ENCODE peak calls at places on chromosomes 16 and 17, in eight cellular contexts. R, V, P, N, D, J, I and X are unnamed samples.

GRCh38 chr16:8567355-8568230 is 22.7 kb downstream of the TMEM114 start:
- DNase-seq in R (peak), V (peak), P (peak), N (peak), D (peak), J (peak), I (peak), X (peak)

GRCh38 chr16:10965440-10966039 is 21.2 kb downstream of the CLEC16A start:
- DNase-seq in R (peak), V (no peak), P (no peak), N (no peak), D (no peak), J (no peak), I (no peak), X (no peak)

GRCh38 chr17:78343433-78344201 is 16.3 kb downstream of the SOCS3 start:
- DNase-seq in R (no peak), V (peak), P (peak), N (peak), D (no peak), J (no peak), I (no peak), X (no peak)

GRCh38 chr17:34382586-34383224 is 19.7 kb upstream of the CCL1 start:
- DNase-seq in R (no peak), V (peak), P (no peak), N (no peak), D (no peak), J (no peak), I (no peak), X (no peak)

GRCh38 chr17:77507116-77507885 is 366.5 kb downstream of the SEC14L1 start:
- DNase-seq in R (no peak), V (peak), P (no peak), N (no peak), D (no peak), J (no peak), I (no peak), X (no peak)

GRCh38 chr17:17349724-17350106 is 46.5 kb downstream of the NT5M start:
- DNase-seq in R (no peak), V (no peak), P (no peak), N (no peak), D (no peak), J (no peak), I (peak), X (peak)

GRCh38 chr17:28968269-28968913 is 17.1 kb upstream of the PHF12 start:
- DNase-seq in R (no peak), V (no peak), P (no peak), N (no peak), D (no peak), J (no peak), I (no peak), X (no peak)

GRCh38 chr17:54945671-54946070 is 22.8 kb downstream of the COX11 start:
- DNase-seq in R (no peak), V (no peak), P (no peak), N (no peak), D (no peak), J (no peak), I (no peak), X (no peak)

GRCh38 chr17:49516190-49516589 is 21.1 kb downstream of the NGFR start:
- DNase-seq in R (no peak), V (no peak), P (no peak), N (no peak), D (no peak), J (no peak), I (peak), X (no peak)

GRCh38 chr16:10889880-10890279 is 12.9 kb downstream of the CIITA start:
- DNase-seq in R (no peak), V (no peak), P (no peak), N (no peak), D (no peak), J (no peak), I (no peak), X (no peak)

GRCh38 chr17:36657763-36658490 is 56.5 kb downstream of the MRM1 start:
- DNase-seq in R (peak), V (peak), P (no peak), N (peak), D (peak), J (no peak), I (no peak), X (no peak)

GRCh38 chr17:17042851-17043667 is 802 bp downstream of the MPRIP start:
- DNase-seq in R (no peak), V (no peak), P (peak), N (no peak), D (no peak), J (no peak), I (peak), X (peak)

GRCh38 chr17:72811976-72812687 is 280.4 kb downstream of the SLC39A11 start:
- DNase-seq in R (no peak), V (no peak), P (no peak), N (no peak), D (no peak), J (no peak), I (no peak), X (no peak)

GRCh38 chr16:58137581-58137980 is 8.4 kb upstream of the CFAP20 start:
- DNase-seq in R (no peak), V (no peak), P (no peak), N (no peak), D (no peak), J (no peak), I (no peak), X (no peak)

GRCh38 chr16:81004646-81005353 is 1.9 kb downstream of the CMC2 start:
- DNase-seq in R (peak), V (no peak), P (no peak), N (no peak), D (no peak), J (peak), I (no peak), X (peak)

GRCh38 chr16:19380316-19380715 is 37.4 kb upstream of the TMC5 start:
- DNase-seq in R (no peak), V (no peak), P (no peak), N (no peak), D (no peak), J (no peak), I (no peak), X (no peak)

GRCh38 chr16:14193316-14193871 is 122.3 kb downstream of the MRTFB start:
- DNase-seq in R (no peak), V (peak), P (no peak), N (peak), D (no peak), J (no peak), I (no peak), X (no peak)

GRCh38 chr17:57548421-57549385 is 196.4 kb downstream of the CCDC182 start:
- DNase-seq in R (peak), V (no peak), P (no peak), N (no peak), D (no peak), J (no peak), I (no peak), X (peak)

GRCh38 chr17:79954281-79955166 is 81.1 kb downstream of the TBC1D16 start:
- DNase-seq in R (no peak), V (no peak), P (no peak), N (no peak), D (no peak), J (no peak), I (peak), X (peak)

GRCh38 chr17:77449908-77450741 is 309.4 kb downstream of the SEC14L1 start:
- DNase-seq in R (peak), V (peak), P (peak), N (peak), D (peak), J (peak), I (no peak), X (peak)

GRCh38 chr16:89257757-89258465 is 40.4 kb downstream of the ZNF778 start:
- DNase-seq in R (no peak), V (no peak), P (no peak), N (no peak), D (no peak), J (no peak), I (no peak), X (no peak)

GRCh38 chr17:80146121-80147034 is 550 bp downstream of the EIF4A3 start:
- DNase-seq in R (peak), V (no peak), P (peak), N (no peak), D (no peak), J (no peak), I (no peak), X (no peak)

GRCh38 chr17:55086635-55087058 is 118.1 kb downstream of the STXBP4 start:
- DNase-seq in R (peak), V (no peak), P (no peak), N (no peak), D (no peak), J (no peak), I (no peak), X (no peak)

GRCh38 chr17:39096435-39097158 is 54.8 kb downstream of the PLXDC1 start:
- DNase-seq in R (no peak), V (peak), P (no peak), N (no peak), D (no peak), J (no peak), I (no peak), X (peak)

GRCh38 chr16:83974475-83974874 is 6.4 kb downstream of the NECAB2 start:
- DNase-seq in R (no peak), V (no peak), P (no peak), N (no peak), D (no peak), J (no peak), I (no peak), X (no peak)

GRCh38 chr17:80636356-80637285 is 92.0 kb downstream of the RPTOR start:
- DNase-seq in R (no peak), V (no peak), P (no peak), N (no peak), D (no peak), J (no peak), I (no peak), X (no peak)

GRCh38 chr16:25106567-25107465 is 4.7 kb upstream of the LCMT1 start:
- DNase-seq in R (peak), V (peak), P (peak), N (peak), D (peak), J (peak), I (peak), X (peak)
- TF ChIP-seq POLR2A in R (peak), V (peak), P (peak), N (no peak), D (peak), J (peak), I (peak), X (peak)

DNA sequence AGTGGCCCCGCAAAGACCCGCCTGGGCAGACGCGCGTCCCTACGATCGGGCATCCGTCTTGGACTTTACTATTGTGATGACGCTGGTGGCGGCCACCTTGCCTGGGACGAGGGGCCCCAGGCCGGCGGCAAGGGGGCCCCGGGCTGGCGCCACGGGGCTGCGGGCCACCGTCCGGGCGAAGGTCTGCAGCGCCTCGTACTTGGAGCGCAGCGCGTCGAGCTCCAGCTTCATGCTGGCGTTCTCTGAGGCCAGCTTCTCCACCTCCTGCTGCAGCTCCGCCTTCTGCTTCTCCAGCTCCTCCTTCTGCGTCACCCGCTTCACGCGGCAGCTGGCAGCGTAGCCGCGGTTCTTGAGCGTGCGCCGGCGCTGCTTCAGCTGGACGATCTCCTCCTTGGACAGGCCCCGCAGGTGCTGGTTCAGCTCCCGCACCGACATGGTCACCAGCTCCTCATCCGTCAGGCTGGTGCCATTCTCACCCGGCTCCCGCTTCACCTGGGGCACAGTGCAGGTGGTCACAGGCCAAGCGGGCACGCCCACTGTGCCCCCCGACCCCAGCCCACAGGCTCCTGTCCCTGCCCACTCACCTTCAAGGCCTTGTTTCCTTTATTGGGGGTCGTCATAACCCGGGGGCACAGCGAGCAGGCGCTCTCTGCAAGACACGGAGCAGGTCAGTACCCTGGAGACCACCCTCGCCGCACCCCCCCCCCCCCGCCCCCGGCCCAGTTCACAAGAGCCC is 4.8 kb upstream of the SIRT7 start:
- DNase-seq in R (peak), V (no peak), P (peak), N (no peak), D (no peak), J (no peak), I (no peak), X (no peak)
- H3K27ac ChIP-seq in R (peak), V (peak), P (peak), N (peak), D (no peak), J (peak), I (peak), X (no peak)

DNA sequence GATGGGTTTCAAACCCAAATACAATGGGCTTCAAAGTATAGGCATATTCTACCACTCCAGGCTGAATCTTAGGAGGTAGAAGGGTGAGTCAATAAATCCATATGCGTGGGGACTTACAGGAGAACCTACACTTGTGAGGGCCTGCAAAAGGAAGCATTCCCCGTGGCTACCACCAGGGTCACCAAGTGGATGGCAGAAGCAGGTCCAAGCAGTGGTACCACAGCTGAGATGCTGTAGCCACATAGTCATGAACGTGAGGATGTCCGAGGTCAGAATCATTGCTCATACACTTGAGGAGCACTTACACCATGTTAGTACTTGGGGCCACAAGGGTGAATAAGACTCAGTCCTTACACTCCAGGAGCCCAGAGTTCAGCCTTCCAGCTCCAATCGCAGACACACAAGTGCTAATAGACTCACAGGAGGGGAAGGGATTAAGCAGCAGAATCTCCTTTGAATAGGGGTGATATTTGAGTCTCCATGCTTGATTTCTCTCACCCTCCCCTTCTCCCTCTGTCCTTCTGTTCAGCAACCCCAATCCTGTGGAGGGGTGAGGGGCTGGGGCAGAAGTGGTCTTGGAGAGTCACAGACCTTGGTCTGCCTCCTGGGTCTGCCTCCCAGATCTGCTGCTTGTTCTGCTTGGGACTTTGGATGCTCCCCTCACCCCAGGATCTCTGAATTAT is 42.5 kb upstream of the ASIC2 start:
- DNase-seq in R (no peak), V (no peak), P (no peak), N (no peak), D (no peak), J (no peak), I (no peak), X (no peak)
- TF ChIP-seq CTCF in R (peak), V (no peak), P (no peak), N (no peak), D (no peak), J (no peak), I (no peak), X (no peak)

DNA sequence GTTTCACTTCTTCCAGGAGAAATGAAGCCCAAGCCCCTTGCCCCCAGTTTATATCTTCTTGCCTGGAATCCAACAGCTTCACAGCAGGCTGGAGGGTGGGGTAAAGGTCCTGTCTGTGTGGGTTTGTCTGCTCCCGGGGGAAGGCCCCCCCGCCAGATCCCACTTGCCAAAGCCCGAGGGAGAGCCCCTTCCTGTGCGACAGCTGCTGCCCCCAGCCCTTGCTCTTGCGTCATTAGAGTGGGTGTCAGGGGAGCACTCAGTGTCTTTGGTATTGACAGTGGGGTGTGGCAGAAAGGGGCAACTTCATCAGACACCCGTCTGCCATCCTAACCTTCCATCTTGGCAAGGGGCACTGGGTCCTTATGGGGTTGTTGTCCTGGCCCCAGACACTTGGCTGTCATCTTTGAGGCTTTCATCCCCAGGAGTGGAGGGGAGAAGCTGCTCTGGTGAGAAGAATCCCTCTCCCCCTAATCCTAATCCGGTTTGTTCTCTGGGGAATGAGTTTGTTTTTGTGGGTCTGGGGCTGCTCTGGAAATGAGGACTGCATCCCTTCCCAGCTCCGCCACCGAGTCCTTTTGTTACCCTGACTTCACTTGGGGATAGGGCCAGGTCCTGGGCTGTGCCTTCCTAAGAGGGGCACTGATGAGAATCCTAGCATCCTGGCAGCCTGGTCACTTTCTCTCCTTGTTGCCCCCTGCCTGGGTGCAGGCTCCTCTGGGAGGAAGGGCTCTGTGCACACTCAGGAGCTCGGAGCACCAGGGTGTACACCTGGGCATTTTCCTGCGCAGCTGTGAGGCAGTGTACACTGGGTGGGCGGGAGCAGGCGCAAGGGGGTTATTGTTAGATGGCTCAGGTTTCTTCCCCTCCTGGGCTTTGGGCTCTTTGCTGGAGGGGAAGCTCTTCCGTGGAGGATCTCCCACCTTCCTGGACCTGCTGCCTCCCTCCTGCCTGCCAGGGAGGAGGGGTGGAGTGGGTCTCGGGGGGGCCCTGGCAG is 21.1 kb downstream of the GJD3 start:
- DNase-seq in R (no peak), V (peak), P (peak), N (no peak), D (no peak), J (no peak), I (no peak), X (no peak)
- TF ChIP-seq POLR2A in R (no peak), V (no peak), P (no peak), N (no peak), D (no peak), J (no peak), I (no peak), X (no peak)

DNA sequence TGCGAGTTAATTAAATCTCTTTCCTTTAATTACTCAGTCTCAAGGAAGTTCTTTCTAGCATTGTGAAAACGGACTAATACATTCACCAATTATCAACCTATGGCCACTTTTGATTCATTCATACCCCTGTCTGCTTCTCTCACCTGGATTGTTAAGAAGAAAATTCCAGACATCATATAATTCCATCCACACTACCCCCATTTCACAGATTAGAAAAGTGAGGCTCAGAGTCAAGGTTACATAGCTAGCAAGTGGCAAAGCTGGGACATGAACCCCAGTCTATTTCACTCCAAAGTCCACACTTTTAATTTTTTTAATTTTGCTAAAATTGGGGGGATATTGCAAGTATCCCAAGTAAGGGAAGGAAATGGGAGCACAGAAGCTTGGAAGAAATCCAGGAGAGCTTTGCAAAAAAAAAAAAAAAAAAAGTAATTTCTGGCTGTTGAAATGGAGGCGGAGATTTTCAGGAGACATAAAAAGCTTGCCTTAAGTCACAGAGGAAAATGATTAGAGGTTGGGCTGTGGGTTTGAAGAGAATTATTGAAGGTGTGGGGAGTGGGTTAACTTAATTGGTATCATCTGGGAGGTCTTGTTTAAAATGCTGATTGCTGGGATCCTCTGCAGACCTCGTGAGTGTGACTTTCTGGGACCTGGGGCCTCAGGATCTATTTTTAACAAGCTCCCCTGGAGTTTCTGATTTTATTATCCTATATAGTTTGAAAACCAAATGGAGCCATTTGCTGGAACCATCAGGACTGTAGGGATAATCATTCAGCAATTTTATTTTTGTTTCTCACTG is 42.3 kb upstream of the ZKSCAN2 start:
- DNase-seq in R (no peak), V (no peak), P (no peak), N (no peak), D (no peak), J (no peak), I (no peak), X (no peak)
- H3K27ac ChIP-seq in R (no peak), V (no peak), P (no peak), N (no peak), D (no peak), J (no peak), I (no peak), X (no peak)

DNA sequence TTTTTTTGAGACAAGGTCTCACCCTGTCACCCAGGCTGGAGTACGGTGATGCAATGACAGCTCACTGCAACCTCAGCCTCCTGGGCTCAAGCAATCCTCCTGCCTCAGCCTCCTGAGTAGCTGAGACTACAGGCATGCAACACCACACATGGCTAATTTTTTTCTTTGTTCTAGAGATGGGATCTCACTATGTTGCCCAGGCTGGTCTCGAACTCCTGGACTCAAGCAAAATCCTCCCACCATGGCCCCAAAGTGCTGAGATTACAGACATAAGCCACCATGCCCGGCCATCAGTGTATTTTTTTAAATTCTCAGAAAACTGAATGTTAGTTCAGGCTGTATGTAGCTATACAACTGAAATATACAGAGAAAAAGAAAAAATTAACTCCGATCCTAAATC is 6.2 kb downstream of the APPBP2 start:
- DNase-seq in R (no peak), V (no peak), P (no peak), N (no peak), D (no peak), J (no peak), I (no peak), X (no peak)
- TF ChIP-seq CTCF in R (no peak), V (no peak), P (no peak), N (no peak), D (no peak), J (no peak), I (no peak), X (no peak)

GRCh38 chr16:85667261-85667660 is 21.5 kb downstream of the GINS2 start:
- DNase-seq in R (no peak), V (no peak), P (no peak), N (no peak), D (no peak), J (no peak), I (peak), X (no peak)
- TF ChIP-seq POLR2A in R (peak), V (no peak), P (no peak), N (no peak), D (no peak), J (no peak), I (no peak), X (no peak)